ENCODE peak calls at places on chromosomes 11 and 22, in four cellular contexts. J is IMR-90, X is K562, R is endothelial cell of umbilical vein. Z is an unnamed sample.
A peak's percentile ranks its signal among the peaks of the same experiment; 100 is the strongest.

GRCh38 chr11:35143509-35144102 is 4.6 kb downstream of the CD44 start:
- DNase-seq in X (no peak), R (no peak), J (no peak), Z (no peak)

GRCh38 chr11:134276396-134277175 is 407 bp downstream of the GLB1L3 start:
- DNase-seq in R (no peak), J (no peak), X (no peak), Z (no peak)

GRCh38 chr11:105168457-105168856 is 28.9 kb upstream of the CARD18 start:
- DNase-seq in X (no peak), J (peak; percentile 33), R (no peak), Z (no peak)

GRCh38 chr11:75811485-75811884 is 3.5 kb upstream of the UVRAG start:
- DNase-seq in J (no peak), R (no peak), X (no peak), Z (no peak)

GRCh38 chr11:92861641-92862040 is 107.8 kb upstream of the MTNR1B start:
- DNase-seq in R (no peak), X (no peak), J (no peak), Z (no peak)

GRCh38 chr11:90222152-90222458 is 744 bp downstream of the CHORDC1 start:
- DNase-seq in R (peak; percentile 63), J (no peak), X (no peak), Z (no peak)

GRCh38 chr11:120643254-120643653 is 131.7 kb downstream of the GRIK4 start:
- DNase-seq in R (no peak), J (no peak), X (no peak), Z (no peak)

GRCh38 chr11:115129771-115130306 is 374.4 kb downstream of the CADM1 start:
- DNase-seq in X (no peak), R (no peak), J (no peak), Z (no peak)

GRCh38 chr11:115911656-115912055 is 407.4 kb upstream of the CADM1 start:
- DNase-seq in X (no peak), R (no peak), J (no peak), Z (no peak)

GRCh38 chr22:31489632-31490495 is at the start of gene EIF4ENIF1:
- DNase-seq in R (peak; percentile 86), J (peak; percentile 78), X (peak; percentile 86), Z (no peak)

GRCh38 chr22:41746563-41747400 is 47.5 kb downstream of the MEI1 start:
- DNase-seq in X (peak; percentile 76), R (peak; percentile 79), J (peak; percentile 76), Z (peak; percentile 52)

GRCh38 chr11:26801601-26802000 is 79.7 kb upstream of the SLC5A12 start:
- DNase-seq in X (no peak), J (no peak), R (no peak), Z (no peak)

GRCh38 chr11:123393312-123393927 is 36.6 kb upstream of the GRAMD1B start:
- DNase-seq in J (no peak), X (no peak), R (no peak), Z (no peak)

GRCh38 chr11:1220941-1221721 is 1.7 kb upstream of the MUC5B start:
- DNase-seq in X (no peak), J (no peak), R (no peak), Z (no peak)

GRCh38 chr11:103413266-103413888 is 304.2 kb downstream of the DYNC2H1 start:
- DNase-seq in X (no peak), R (no peak), J (peak; percentile 37), Z (no peak)

GRCh38 chr22:23784215-23784732 is 2.5 kb upstream of the SMARCB1 start:
- DNase-seq in X (no peak), R (no peak), J (peak; percentile 41), Z (no peak)

GRCh38 chr11:122664188-122664587 is 8.7 kb downstream of the UBASH3B start:
- DNase-seq in X (no peak), J (peak; percentile 57), R (no peak), Z (no peak)

GRCh38 chr11:18523079-18523478 is 3.7 kb downstream of the TSG101 start:
- DNase-seq in R (no peak), J (no peak), X (no peak), Z (no peak)

GRCh38 chr11:2777871-2778629 is 78.3 kb upstream of the KCNQ1OT1 start:
- DNase-seq in J (no peak), X (peak; percentile 36), R (no peak), Z (no peak)

GRCh38 chr11:125224391-125225015 is 60.0 kb downstream of the PKNOX2 start:
- DNase-seq in X (peak; percentile 8), R (peak; percentile 45), J (peak; percentile 23), Z (no peak)

GRCh38 chr11:45512749-45513148 is 152.7 kb downstream of the CHST1 start:
- DNase-seq in J (no peak), X (no peak), R (no peak), Z (no peak)

GRCh38 chr11:34184505-34185015 is 79.1 kb downstream of the NAT10 start:
- DNase-seq in J (no peak), R (no peak), X (no peak), Z (no peak)

GRCh38 chr11:134120143-134120850 is 51.4 kb downstream of the JAM3 start:
- DNase-seq in X (no peak), R (peak; percentile 74), J (peak; percentile 97), Z (no peak)

GRCh38 chr11:96335389-96335788 is 7.6 kb downstream of the MAML2 start:
- DNase-seq in X (no peak), J (peak; percentile 52), R (no peak), Z (no peak)

GRCh38 chr11:114892381-114893197 is 214.3 kb downstream of the NXPE2 start:
- DNase-seq in X (peak; percentile 25), R (no peak), J (no peak), Z (no peak)

GRCh38 chr11:11731311-11732083 is 109.7 kb upstream of the GALNT18 start:
- DNase-seq in J (peak; percentile 73), R (no peak), X (no peak), Z (peak; percentile 66)

GRCh38 chr11:19474954-19475811 is 234.4 kb upstream of the E2F8 start:
- DNase-seq in J (no peak), X (no peak), R (no peak), Z (no peak)

GRCh38 chr11:8941341-8942103 is 1.3 kb downstream of the ASCL3 start:
- DNase-seq in J (no peak), X (no peak), R (peak; percentile 22), Z (no peak)

DNA sequence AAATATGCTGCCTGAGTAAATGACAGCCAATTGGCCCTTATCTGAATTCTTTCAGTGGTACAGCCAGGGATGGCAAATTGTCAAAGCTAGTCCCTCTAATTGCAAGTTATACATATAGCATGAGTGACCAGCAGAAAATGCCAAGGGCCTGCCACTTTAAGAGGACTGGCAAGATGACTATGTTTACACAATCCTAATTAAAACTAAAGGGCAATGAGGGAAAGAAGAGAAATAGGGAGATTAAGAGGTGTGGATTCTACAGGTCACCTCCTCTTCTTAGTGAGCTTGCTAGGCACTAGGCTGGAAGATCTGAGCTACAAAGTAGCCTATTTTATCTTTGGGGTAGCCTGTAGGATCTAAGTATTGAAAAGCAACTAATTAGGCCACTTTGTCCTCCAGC is 13.5 kb downstream of the NUMA1 start:
- DNase-seq in J (no peak), R (no peak), X (no peak), Z (no peak)
- H3K27ac ChIP-seq in J (peak overlapping the region; percentile 31), R (peak overlapping the region; percentile 72), X (no peak overlapping the region), Z (no peak overlapping the region)

GRCh38 chr11:31419138-31419537 is 49.5 kb downstream of the DNAJC24 start:
- DNase-seq in R (no peak), X (peak; percentile 57), J (no peak), Z (no peak)

GRCh38 chr11:31419669-31420068 is 50.0 kb downstream of the DNAJC24 start:
- DNase-seq in R (no peak), J (peak; percentile 13), X (no peak), Z (no peak)

GRCh38 chr11:31422703-31423102 is 53.0 kb downstream of the DNAJC24 start:
- DNase-seq in X (no peak), R (no peak), J (no peak), Z (no peak)

GRCh38 chr11:31424652-31425051 is 55.0 kb downstream of the DNAJC24 start:
- DNase-seq in R (no peak), X (no peak), J (no peak), Z (no peak)

DNA sequence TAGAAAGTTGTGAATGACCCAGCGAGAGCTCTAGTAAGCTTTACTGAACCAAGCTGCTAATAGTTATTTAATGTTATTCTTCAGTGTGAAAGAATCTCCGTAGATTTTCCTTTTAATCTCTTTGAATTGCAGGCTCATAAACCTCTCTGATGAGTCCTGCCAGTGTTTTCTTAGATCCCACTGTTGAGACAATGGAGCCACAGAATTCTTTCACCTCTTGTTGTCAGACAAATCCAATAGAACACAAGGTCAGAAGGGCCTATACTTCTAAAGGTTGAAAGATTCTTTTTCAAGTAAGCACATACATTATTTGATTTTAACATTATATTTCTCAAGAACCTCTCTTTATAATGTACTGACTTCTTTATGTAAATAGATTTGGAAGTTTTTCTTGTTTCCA is 52.2 kb downstream of the DNAJC24 start:
- DNase-seq in X (no peak), J (no peak), R (no peak), Z (no peak)
- H3K9me1 ChIP-seq in X (no peaks in the 10 kb centered on the region), J (no peaks in the 10 kb centered on the region), R (no peaks in the 10 kb centered on the region), Z (no peaks in the 10 kb centered on the region)

GRCh38 chr22:30324008-30324730 is 2.6 kb downstream of the TBC1D10A start:
- DNase-seq in X (no peak), J (peak; percentile 47), R (no peak), Z (no peak)

GRCh38 chr22:30325724-30326703 is 727 bp downstream of the TBC1D10A start:
- DNase-seq in X (peak; percentile 48), R (no peak), J (no peak), Z (no peak)

GRCh38 chr22:30326704-30327362 is at the start of gene TBC1D10A:
- DNase-seq in J (peak; percentile 86), X (peak; percentile 91), R (peak; percentile 86), Z (peak; percentile 71)

GRCh38 chr22:30327864-30328345 is 1.2 kb upstream of the TBC1D10A start:
- DNase-seq in J (no peak), R (no peak), X (peak; percentile 41), Z (no peak)

DNA sequence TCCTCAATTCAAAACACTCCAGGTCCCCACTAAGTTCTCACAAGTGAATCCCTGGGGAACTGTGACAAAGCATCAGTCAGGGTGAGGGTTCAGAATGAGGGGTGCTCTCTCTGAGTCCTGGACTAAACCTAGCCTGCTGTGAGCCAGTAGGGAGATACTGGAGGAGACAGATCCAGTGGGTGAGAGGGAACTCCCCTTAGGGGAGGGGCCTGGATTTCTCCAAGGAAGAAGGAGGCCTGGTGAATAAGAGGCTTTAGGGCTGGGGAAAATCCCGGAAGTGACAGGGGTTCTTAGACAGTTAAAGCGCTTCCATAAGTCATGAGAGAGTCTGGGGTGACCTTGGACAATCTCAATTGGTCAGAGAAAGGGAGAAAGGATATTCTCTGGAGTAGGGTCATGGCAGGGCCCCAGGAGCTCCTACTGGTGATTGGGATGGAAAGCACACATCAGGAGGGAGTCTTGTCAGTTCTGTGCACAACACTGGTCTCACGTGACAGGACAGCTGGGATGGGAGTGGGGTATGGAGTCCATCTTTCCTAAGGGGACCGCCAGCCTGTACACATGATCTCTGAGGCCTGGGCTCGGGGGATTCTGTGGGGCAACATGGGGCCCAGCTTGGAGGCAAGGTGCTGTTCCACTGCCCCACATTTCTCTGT is 1.5 kb downstream of the TBC1D10A start:
- DNase-seq in J (peak; percentile 90), X (peak; percentile 54), R (no peak), Z (peak; percentile 54)
- H3K27ac ChIP-seq in J (peak overlapping the region; percentile 91), X (peak overlapping the region; percentile 21), R (no peak overlapping the region), Z (peak overlapping the region; percentile 74)

GRCh38 chr11:65817815-65818680 is 15.7 kb upstream of the SNX32 start:
- DNase-seq in X (peak; percentile 95), J (peak; percentile 80), R (peak; percentile 80), Z (peak; percentile 33)

GRCh38 chr11:65814131-65814959 is 19.4 kb upstream of the SNX32 start:
- DNase-seq in R (no peak), J (peak; percentile 28), X (no peak), Z (no peak)

GRCh38 chr11:65814960-65815565 is 18.7 kb upstream of the SNX32 start:
- DNase-seq in R (no peak), X (no peak), J (no peak), Z (no peak)

GRCh38 chr11:65821107-65821506 is 12.7 kb upstream of the SNX32 start:
- DNase-seq in J (no peak), R (no peak), X (no peak), Z (no peak)

GRCh38 chr11:65817312-65817814 is 16.4 kb upstream of the SNX32 start:
- DNase-seq in J (no peak), X (no peak), R (no peak), Z (no peak)
- H3K9me1 ChIP-seq in J (no peaks in the 10 kb centered on the region), X (no peaks in the 10 kb centered on the region), R (no peaks in the 10 kb centered on the region), Z (no peaks in the 10 kb centered on the region)

Z was measured in keratinocyte.